ENCODE peak calls at places on chromosome 6, in seven cellular contexts. One of them, this sample, is unnamed.

GRCh38 chr6:43076928-43077809 is 1.1 kb downstream of the PTK7 start:
- DNase-seq in NCI-H446 treated with DMSO at 0.1 percent for 48 hours: peak
- DNase-seq in GM20000: no peak
- DNase-seq in CD8-positive, alpha-beta T cell: no peak
- DNase-seq in IMR-90: peak
- DNase-seq in fibroblast of the conjunctiva: no peak
- DNase-seq in fibroblast of lung: peak
- DNase-seq in this sample: peak

GRCh38 chr6:17859846-17860245 is 127.6 kb downstream of the KIF13A start:
- DNase-seq in NCI-H446 treated with DMSO at 0.1 percent for 48 hours: no peak
- DNase-seq in GM20000: no peak
- DNase-seq in CD8-positive, alpha-beta T cell: no peak
- DNase-seq in IMR-90: no peak
- DNase-seq in fibroblast of the conjunctiva: no peak
- DNase-seq in fibroblast of lung: no peak
- DNase-seq in this sample: no peak

GRCh38 chr6:88970301-88970700 is 6.9 kb upstream of the RNGTT start:
- DNase-seq in NCI-H446 treated with DMSO at 0.1 percent for 48 hours: no peak
- DNase-seq in GM20000: no peak
- DNase-seq in CD8-positive, alpha-beta T cell: no peak
- DNase-seq in IMR-90: no peak
- DNase-seq in fibroblast of the conjunctiva: no peak
- DNase-seq in fibroblast of lung: no peak
- DNase-seq in this sample: no peak

GRCh38 chr6:33313105-33313708 is 671 bp downstream of the TAPBP start:
- DNase-seq in NCI-H446 treated with DMSO at 0.1 percent for 48 hours: no peak
- DNase-seq in GM20000: peak
- DNase-seq in CD8-positive, alpha-beta T cell: no peak
- DNase-seq in IMR-90: peak
- DNase-seq in fibroblast of the conjunctiva: no peak
- DNase-seq in fibroblast of lung: peak
- DNase-seq in this sample: no peak

GRCh38 chr6:158376650-158377081 is 64.4 kb downstream of the TULP4 start:
- DNase-seq in NCI-H446 treated with DMSO at 0.1 percent for 48 hours: no peak
- DNase-seq in GM20000: no peak
- DNase-seq in CD8-positive, alpha-beta T cell: no peak
- DNase-seq in IMR-90: peak
- DNase-seq in fibroblast of the conjunctiva: no peak
- DNase-seq in fibroblast of lung: peak
- DNase-seq in this sample: peak

GRCh38 chr6:154500769-154501171 is 9.7 kb downstream of the CNKSR3 start:
- DNase-seq in NCI-H446 treated with DMSO at 0.1 percent for 48 hours: no peak
- DNase-seq in GM20000: no peak
- DNase-seq in CD8-positive, alpha-beta T cell: no peak
- DNase-seq in IMR-90: no peak
- DNase-seq in fibroblast of the conjunctiva: no peak
- DNase-seq in fibroblast of lung: no peak
- DNase-seq in this sample: no peak

GRCh38 chr6:87944541-87944954 is 103.1 kb upstream of the SPACA1 start:
- DNase-seq in NCI-H446 treated with DMSO at 0.1 percent for 48 hours: peak
- DNase-seq in GM20000: peak
- DNase-seq in CD8-positive, alpha-beta T cell: no peak
- DNase-seq in IMR-90: peak
- DNase-seq in fibroblast of the conjunctiva: no peak
- DNase-seq in fibroblast of lung: peak
- DNase-seq in this sample: peak

GRCh38 chr6:125018136-125018535 is 55.9 kb downstream of the RNF217 start:
- DNase-seq in NCI-H446 treated with DMSO at 0.1 percent for 48 hours: no peak
- DNase-seq in GM20000: no peak
- DNase-seq in CD8-positive, alpha-beta T cell: no peak
- DNase-seq in IMR-90: no peak
- DNase-seq in fibroblast of the conjunctiva: no peak
- DNase-seq in fibroblast of lung: no peak
- DNase-seq in this sample: peak

GRCh38 chr6:104789770-104790190 is 69.9 kb downstream of the HACE1 start:
- DNase-seq in NCI-H446 treated with DMSO at 0.1 percent for 48 hours: no peak
- DNase-seq in GM20000: peak
- DNase-seq in CD8-positive, alpha-beta T cell: no peak
- DNase-seq in IMR-90: peak
- DNase-seq in fibroblast of the conjunctiva: peak
- DNase-seq in fibroblast of lung: peak
- DNase-seq in this sample: peak

GRCh38 chr6:107820571-107821261 is 3.4 kb downstream of the SCML4 start:
- DNase-seq in NCI-H446 treated with DMSO at 0.1 percent for 48 hours: no peak
- DNase-seq in GM20000: no peak
- DNase-seq in CD8-positive, alpha-beta T cell: peak
- DNase-seq in IMR-90: no peak
- DNase-seq in fibroblast of the conjunctiva: no peak
- DNase-seq in fibroblast of lung: peak
- DNase-seq in this sample: no peak

GRCh38 chr6:118551673-118552063 is 3.6 kb downstream of the PLN start:
- DNase-seq in NCI-H446 treated with DMSO at 0.1 percent for 48 hours: no peak
- DNase-seq in GM20000: no peak
- DNase-seq in CD8-positive, alpha-beta T cell: no peak
- DNase-seq in IMR-90: peak
- DNase-seq in fibroblast of the conjunctiva: no peak
- DNase-seq in fibroblast of lung: peak
- DNase-seq in this sample: peak

GRCh38 chr6:81451787-81452186 is 300.7 kb downstream of the TENT5A start:
- DNase-seq in NCI-H446 treated with DMSO at 0.1 percent for 48 hours: no peak
- DNase-seq in GM20000: peak
- DNase-seq in CD8-positive, alpha-beta T cell: no peak
- DNase-seq in IMR-90: peak
- DNase-seq in fibroblast of the conjunctiva: peak
- DNase-seq in fibroblast of lung: peak
- DNase-seq in this sample: peak

GRCh38 chr6:30626484-30627366 is at the start of gene ATAT1:
- DNase-seq in NCI-H446 treated with DMSO at 0.1 percent for 48 hours: peak
- DNase-seq in GM20000: peak
- DNase-seq in CD8-positive, alpha-beta T cell: peak
- DNase-seq in IMR-90: peak
- DNase-seq in fibroblast of the conjunctiva: peak
- DNase-seq in fibroblast of lung: peak
- DNase-seq in this sample: peak

GRCh38 chr6:5728726-5729434 is 277.8 kb downstream of the NRN1 start:
- DNase-seq in NCI-H446 treated with DMSO at 0.1 percent for 48 hours: no peak
- DNase-seq in GM20000: no peak
- DNase-seq in CD8-positive, alpha-beta T cell: no peak
- DNase-seq in IMR-90: peak
- DNase-seq in fibroblast of the conjunctiva: no peak
- DNase-seq in fibroblast of lung: peak
- DNase-seq in this sample: peak

GRCh38 chr6:144214029-144214428 is 63.7 kb downstream of the STX11 start:
- DNase-seq in NCI-H446 treated with DMSO at 0.1 percent for 48 hours: no peak
- DNase-seq in GM20000: no peak
- DNase-seq in CD8-positive, alpha-beta T cell: no peak
- DNase-seq in IMR-90: no peak
- DNase-seq in fibroblast of the conjunctiva: no peak
- DNase-seq in fibroblast of lung: no peak
- DNase-seq in this sample: no peak

GRCh38 chr6:131471331-131471730 is 101.7 kb upstream of the ARG1 start:
- DNase-seq in NCI-H446 treated with DMSO at 0.1 percent for 48 hours: no peak
- DNase-seq in GM20000: no peak
- DNase-seq in CD8-positive, alpha-beta T cell: no peak
- DNase-seq in IMR-90: no peak
- DNase-seq in fibroblast of the conjunctiva: no peak
- DNase-seq in fibroblast of lung: no peak
- DNase-seq in this sample: no peak

GRCh38 chr6:72363844-72364740 is 257.8 kb upstream of the KCNQ5 start:
- DNase-seq in NCI-H446 treated with DMSO at 0.1 percent for 48 hours: peak
- DNase-seq in GM20000: no peak
- DNase-seq in CD8-positive, alpha-beta T cell: no peak
- DNase-seq in IMR-90: peak
- DNase-seq in fibroblast of the conjunctiva: peak
- DNase-seq in fibroblast of lung: peak
- DNase-seq in this sample: peak